ENCODE peak calls at places on chromosome 11, in seven cellular contexts. One of them, this sample, is unnamed.

GRCh38 chr11:125167954-125168821 is 3.6 kb downstream of the PKNOX2 start:
- DNase-seq in fibroblast of pulmonary artery: peak
- DNase-seq in kidney epithelial cell: no peak
- DNase-seq in neural progenitor cell: peak
- DNase-seq in ovary: no peak
- DNase-seq in Peyer's patch: no peak
- DNase-seq in keratinocyte: no peak
- DNase-seq in this sample: peak

GRCh38 chr11:61756452-61757212 is 4.2 kb downstream of the MYRF start:
- DNase-seq in fibroblast of pulmonary artery: peak
- DNase-seq in kidney epithelial cell: no peak
- DNase-seq in neural progenitor cell: no peak
- DNase-seq in ovary: no peak
- DNase-seq in Peyer's patch: no peak
- DNase-seq in keratinocyte: no peak
- DNase-seq in this sample: peak

GRCh38 chr11:61959026-61959608 is 8.3 kb downstream of the FTH1 start:
- DNase-seq in fibroblast of pulmonary artery: no peak
- DNase-seq in kidney epithelial cell: no peak
- DNase-seq in neural progenitor cell: no peak
- DNase-seq in ovary: no peak
- DNase-seq in Peyer's patch: no peak
- DNase-seq in keratinocyte: no peak
- DNase-seq in this sample: no peak

GRCh38 chr11:76248210-76248609 is 41.9 kb upstream of the WNT11 start:
- DNase-seq in fibroblast of pulmonary artery: peak
- DNase-seq in kidney epithelial cell: no peak
- DNase-seq in neural progenitor cell: peak
- DNase-seq in ovary: no peak
- DNase-seq in Peyer's patch: no peak
- DNase-seq in keratinocyte: no peak
- DNase-seq in this sample: no peak

GRCh38 chr11:69439651-69440464 is 41.6 kb upstream of the LINC01488 start:
- DNase-seq in fibroblast of pulmonary artery: no peak
- DNase-seq in kidney epithelial cell: no peak
- DNase-seq in neural progenitor cell: no peak
- DNase-seq in ovary: no peak
- DNase-seq in Peyer's patch: no peak
- DNase-seq in keratinocyte: no peak
- DNase-seq in this sample: no peak

GRCh38 chr11:17700991-17701390 is 18.4 kb upstream of the MYOD1 start:
- DNase-seq in fibroblast of pulmonary artery: no peak
- DNase-seq in kidney epithelial cell: no peak
- DNase-seq in neural progenitor cell: no peak
- DNase-seq in ovary: no peak
- DNase-seq in Peyer's patch: no peak
- DNase-seq in keratinocyte: no peak
- DNase-seq in this sample: no peak

GRCh38 chr11:88806410-88806809 is 259.4 kb downstream of the GRM5 start:
- DNase-seq in fibroblast of pulmonary artery: no peak
- DNase-seq in kidney epithelial cell: no peak
- DNase-seq in neural progenitor cell: no peak
- DNase-seq in ovary: no peak
- DNase-seq in Peyer's patch: no peak
- DNase-seq in keratinocyte: no peak
- DNase-seq in this sample: no peak

GRCh38 chr11:128568166-128568778 is 19.1 kb downstream of the ETS1 start:
- DNase-seq in fibroblast of pulmonary artery: no peak
- DNase-seq in kidney epithelial cell: no peak
- DNase-seq in neural progenitor cell: no peak
- DNase-seq in ovary: no peak
- DNase-seq in Peyer's patch: no peak
- DNase-seq in keratinocyte: no peak
- DNase-seq in this sample: no peak

GRCh38 chr11:6411594-6412031 is 7.3 kb downstream of the APBB1 start:
- DNase-seq in fibroblast of pulmonary artery: no peak
- DNase-seq in kidney epithelial cell: no peak
- DNase-seq in neural progenitor cell: no peak
- DNase-seq in ovary: no peak
- DNase-seq in Peyer's patch: no peak
- DNase-seq in keratinocyte: no peak
- DNase-seq in this sample: no peak

GRCh38 chr11:61907871-61908729 is 9.3 kb downstream of the RAB3IL1 start:
- DNase-seq in fibroblast of pulmonary artery: no peak
- DNase-seq in kidney epithelial cell: no peak
- DNase-seq in neural progenitor cell: no peak
- DNase-seq in ovary: no peak
- DNase-seq in Peyer's patch: no peak
- DNase-seq in keratinocyte: no peak
- DNase-seq in this sample: no peak

GRCh38 chr11:64186205-64187165 is 514 bp downstream of the STIP1 start:
- DNase-seq in fibroblast of pulmonary artery: no peak
- DNase-seq in kidney epithelial cell: no peak
- DNase-seq in neural progenitor cell: peak
- DNase-seq in ovary: no peak
- DNase-seq in Peyer's patch: no peak
- DNase-seq in keratinocyte: no peak
- DNase-seq in this sample: no peak

GRCh38 chr11:72685560-72686480 is 11.6 kb upstream of the PDE2A start:
- DNase-seq in fibroblast of pulmonary artery: peak
- DNase-seq in kidney epithelial cell: no peak
- DNase-seq in neural progenitor cell: no peak
- DNase-seq in ovary: no peak
- DNase-seq in Peyer's patch: no peak
- DNase-seq in keratinocyte: no peak
- DNase-seq in this sample: peak

GRCh38 chr11:83648610-83649467 is 362.7 kb upstream of the CCDC90B start:
- DNase-seq in fibroblast of pulmonary artery: no peak
- DNase-seq in kidney epithelial cell: peak
- DNase-seq in neural progenitor cell: peak
- DNase-seq in ovary: no peak
- DNase-seq in Peyer's patch: no peak
- DNase-seq in keratinocyte: no peak
- DNase-seq in this sample: peak

GRCh38 chr11:134244593-134244992 is 8.6 kb downstream of the THYN1 start:
- DNase-seq in fibroblast of pulmonary artery: peak
- DNase-seq in kidney epithelial cell: no peak
- DNase-seq in neural progenitor cell: peak
- DNase-seq in ovary: no peak
- DNase-seq in Peyer's patch: no peak
- DNase-seq in keratinocyte: no peak
- DNase-seq in this sample: no peak

GRCh38 chr11:104148074-104148473 is 15.9 kb downstream of the PDGFD start:
- DNase-seq in fibroblast of pulmonary artery: peak
- DNase-seq in kidney epithelial cell: no peak
- DNase-seq in neural progenitor cell: no peak
- DNase-seq in ovary: no peak
- DNase-seq in Peyer's patch: no peak
- DNase-seq in keratinocyte: no peak
- DNase-seq in this sample: peak

GRCh38 chr11:117092951-117093590 is 5.2 kb downstream of the SIK3 start:
- DNase-seq in fibroblast of pulmonary artery: no peak
- DNase-seq in kidney epithelial cell: no peak
- DNase-seq in neural progenitor cell: no peak
- DNase-seq in ovary: no peak
- DNase-seq in Peyer's patch: no peak
- DNase-seq in keratinocyte: no peak
- DNase-seq in this sample: no peak

GRCh38 chr11:35274909-35275807 is 136.2 kb downstream of the CD44 start:
- DNase-seq in fibroblast of pulmonary artery: no peak
- DNase-seq in kidney epithelial cell: no peak
- DNase-seq in neural progenitor cell: peak
- DNase-seq in ovary: no peak
- DNase-seq in Peyer's patch: no peak
- DNase-seq in keratinocyte: no peak
- DNase-seq in this sample: peak

GRCh38 chr11:35182317-35182939 is 43.5 kb downstream of the CD44 start:
- DNase-seq in fibroblast of pulmonary artery: no peak
- DNase-seq in kidney epithelial cell: no peak
- DNase-seq in neural progenitor cell: no peak
- DNase-seq in ovary: no peak
- DNase-seq in Peyer's patch: no peak
- DNase-seq in keratinocyte: no peak
- DNase-seq in this sample: no peak

DNA sequence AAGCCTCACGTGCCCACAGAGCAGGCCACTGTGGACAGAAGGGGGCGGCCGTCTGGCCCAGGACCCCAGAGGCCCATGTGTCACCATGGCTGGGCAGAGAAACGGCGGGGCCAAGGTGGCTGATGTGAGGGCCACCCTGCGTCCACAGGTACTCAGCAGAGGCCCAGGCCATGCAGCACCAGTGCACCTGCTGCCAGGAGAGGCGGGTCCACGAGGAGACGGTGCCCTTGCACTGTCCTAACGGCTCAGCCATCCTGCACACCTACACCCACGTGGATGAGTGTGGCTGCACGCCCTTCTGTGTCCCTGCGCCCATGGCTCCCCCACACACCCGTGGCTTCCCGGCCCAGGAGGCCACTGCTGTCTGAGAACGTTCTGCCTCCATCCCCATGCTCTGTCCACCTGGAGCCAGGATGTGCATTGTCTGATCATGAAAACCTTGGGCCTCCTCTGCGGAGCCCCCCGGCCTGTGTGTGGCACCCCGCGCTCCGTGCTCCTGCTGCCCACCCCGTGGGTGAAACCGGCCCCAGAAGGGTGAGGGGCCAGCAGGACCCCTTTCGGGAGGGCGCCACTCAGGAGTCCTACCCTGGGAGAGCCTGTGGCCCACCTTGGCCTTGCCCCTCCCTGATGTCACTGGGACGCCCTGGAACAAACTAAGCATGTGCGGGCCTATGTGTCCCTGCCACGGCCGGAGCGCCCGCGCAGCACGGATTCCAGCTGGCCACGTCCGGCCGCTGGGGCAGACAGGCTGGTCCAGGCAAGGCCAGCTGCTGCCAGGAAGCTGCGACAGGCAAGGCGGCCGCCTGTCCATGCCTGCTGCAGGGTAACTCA is 38.6 kb downstream of the MUC5B start:
- DNase-seq in fibroblast of pulmonary artery: no peak
- DNase-seq in kidney epithelial cell: no peak
- DNase-seq in neural progenitor cell: no peak
- DNase-seq in ovary: no peak
- DNase-seq in Peyer's patch: no peak
- DNase-seq in keratinocyte: no peak
- DNase-seq in this sample: no peak
- H3K4me3 ChIP-seq in fibroblast of pulmonary artery: no peak
- H3K4me3 ChIP-seq in kidney epithelial cell: no peak
- H3K4me3 ChIP-seq in neural progenitor cell: no peak
- H3K4me3 ChIP-seq in ovary: no peak
- H3K4me3 ChIP-seq in Peyer's patch: no peak
- H3K4me3 ChIP-seq in keratinocyte: no peak
- H3K4me3 ChIP-seq in this sample: no peak

DNA sequence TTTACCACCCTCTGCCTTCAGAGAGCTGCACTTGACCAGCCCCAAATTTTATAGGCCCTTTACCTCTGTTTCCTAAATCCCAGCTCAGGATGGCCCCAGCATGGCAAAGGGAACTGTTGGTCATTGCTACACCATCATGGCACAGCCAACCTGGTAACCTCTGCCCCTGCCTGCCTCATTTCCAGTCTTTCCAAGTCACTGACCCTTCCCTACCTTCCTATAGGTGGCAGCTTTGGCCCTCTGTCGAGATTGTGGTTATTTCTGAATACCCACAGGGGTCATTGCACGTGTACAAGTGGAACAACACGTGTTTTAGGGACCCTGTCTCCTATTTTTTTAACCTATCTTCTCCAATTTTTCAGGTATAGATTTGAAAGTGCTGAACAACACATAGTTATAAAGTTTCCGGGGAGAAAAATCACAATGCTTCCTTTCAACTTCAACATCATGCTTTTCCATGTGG is 2.8 kb downstream of the GALNT18 start:
- DNase-seq in fibroblast of pulmonary artery: no peak
- DNase-seq in kidney epithelial cell: no peak
- DNase-seq in neural progenitor cell: peak
- DNase-seq in ovary: no peak
- DNase-seq in Peyer's patch: no peak
- DNase-seq in keratinocyte: no peak
- DNase-seq in this sample: no peak
- TF ChIP-seq CTCF in fibroblast of pulmonary artery: no peak
- TF ChIP-seq CTCF in kidney epithelial cell: peak
- TF ChIP-seq CTCF in neural progenitor cell: peak
- TF ChIP-seq CTCF in ovary: no peak
- TF ChIP-seq CTCF in Peyer's patch: no peak
- TF ChIP-seq CTCF in keratinocyte: peak
- TF ChIP-seq CTCF in this sample: no peak

GRCh38 chr11:129785383-129786111 is 30.1 kb upstream of the TMEM45B start:
- DNase-seq in fibroblast of pulmonary artery: peak
- DNase-seq in kidney epithelial cell: no peak
- DNase-seq in neural progenitor cell: no peak
- DNase-seq in ovary: no peak
- DNase-seq in Peyer's patch: no peak
- DNase-seq in keratinocyte: no peak
- DNase-seq in this sample: peak

GRCh38 chr11:129791515-129791914 is 24.1 kb upstream of the TMEM45B start:
- DNase-seq in fibroblast of pulmonary artery: no peak
- DNase-seq in kidney epithelial cell: no peak
- DNase-seq in neural progenitor cell: no peak
- DNase-seq in ovary: no peak
- DNase-seq in Peyer's patch: no peak
- DNase-seq in keratinocyte: no peak
- DNase-seq in this sample: no peak

GRCh38 chr11:129790131-129790530 is 25.5 kb upstream of the TMEM45B start:
- DNase-seq in fibroblast of pulmonary artery: no peak
- DNase-seq in kidney epithelial cell: no peak
- DNase-seq in neural progenitor cell: no peak
- DNase-seq in ovary: no peak
- DNase-seq in Peyer's patch: no peak
- DNase-seq in keratinocyte: no peak
- DNase-seq in this sample: no peak

GRCh38 chr11:129787518-129787917 is 28.1 kb upstream of the TMEM45B start:
- DNase-seq in fibroblast of pulmonary artery: no peak
- DNase-seq in kidney epithelial cell: no peak
- DNase-seq in neural progenitor cell: no peak
- DNase-seq in ovary: no peak
- DNase-seq in Peyer's patch: no peak
- DNase-seq in keratinocyte: peak
- DNase-seq in this sample: no peak

GRCh38 chr11:129788278-129788677 is 27.4 kb upstream of the TMEM45B start:
- DNase-seq in fibroblast of pulmonary artery: no peak
- DNase-seq in kidney epithelial cell: no peak
- DNase-seq in neural progenitor cell: no peak
- DNase-seq in ovary: no peak
- DNase-seq in Peyer's patch: no peak
- DNase-seq in keratinocyte: no peak
- DNase-seq in this sample: no peak
- H3K4me3 ChIP-seq in fibroblast of pulmonary artery: no peak
- H3K4me3 ChIP-seq in kidney epithelial cell: no peak
- H3K4me3 ChIP-seq in neural progenitor cell: no peak
- H3K4me3 ChIP-seq in ovary: no peak
- H3K4me3 ChIP-seq in Peyer's patch: no peak
- H3K4me3 ChIP-seq in keratinocyte: no peak
- H3K4me3 ChIP-seq in this sample: no peak

DNA sequence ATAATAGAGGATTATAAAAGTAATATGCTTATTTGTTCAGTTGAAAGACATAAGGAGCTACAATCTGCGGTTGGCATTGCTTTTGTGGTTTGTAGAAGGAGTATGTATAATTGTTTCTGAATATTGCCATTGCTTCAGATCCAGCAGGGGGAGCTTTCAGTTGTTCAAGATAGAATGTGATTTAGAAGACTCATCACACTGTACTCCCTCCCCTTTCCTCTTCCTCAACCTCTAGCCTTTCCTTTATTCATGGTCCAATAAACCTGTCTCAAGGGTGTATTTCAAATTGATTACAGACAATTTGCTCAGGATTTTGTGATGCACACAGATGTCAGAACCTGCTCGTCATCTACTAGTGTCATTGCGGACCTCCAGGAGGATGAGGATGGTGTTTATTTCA is 9.8 kb downstream of the PRMT3 start:
- DNase-seq in fibroblast of pulmonary artery: peak
- DNase-seq in kidney epithelial cell: peak
- DNase-seq in neural progenitor cell: peak
- DNase-seq in ovary: no peak
- DNase-seq in Peyer's patch: no peak
- DNase-seq in keratinocyte: no peak
- DNase-seq in this sample: peak
- TF ChIP-seq CTCF in fibroblast of pulmonary artery: peak
- TF ChIP-seq CTCF in kidney epithelial cell: peak
- TF ChIP-seq CTCF in neural progenitor cell: peak
- TF ChIP-seq CTCF in ovary: no peak
- TF ChIP-seq CTCF in Peyer's patch: peak
- TF ChIP-seq CTCF in keratinocyte: peak
- TF ChIP-seq CTCF in this sample: peak

This sample was measured in foreskin fibroblast.